ENCODE peak calls at places on chromosomes 6 and 20, in four cellular contexts. One of them, this sample, is unnamed.

GRCh38 chr6:49004806-49005205 is 458.2 kb downstream of the MMUT start:
- DNase-seq in NCI-H1092 treated with DMSO at 0.1 percent for 48 hours: no peak
- DNase-seq in ACHN: no peak
- DNase-seq in stimulated activated CD4-positive, alpha-beta T cell treated with anti-CD3 and anti-CD28 coated beads, Interleukin-15, amount 100 ng/mL, for 1 hour: no peak
- DNase-seq in this sample: no peak

GRCh38 chr20:62739581-62740285 is 31.1 kb downstream of the NTSR1 start:
- DNase-seq in NCI-H1092 treated with DMSO at 0.1 percent for 48 hours: no peak
- DNase-seq in ACHN: no peak
- DNase-seq in stimulated activated CD4-positive, alpha-beta T cell treated with anti-CD3 and anti-CD28 coated beads, Interleukin-15, amount 100 ng/mL, for 1 hour: peak
- DNase-seq in this sample: no peak

GRCh38 chr20:18988701-18989100 is 175.1 kb downstream of the SCP2D1 start:
- DNase-seq in NCI-H1092 treated with DMSO at 0.1 percent for 48 hours: no peak
- DNase-seq in ACHN: no peak
- DNase-seq in stimulated activated CD4-positive, alpha-beta T cell treated with anti-CD3 and anti-CD28 coated beads, Interleukin-15, amount 100 ng/mL, for 1 hour: no peak
- DNase-seq in this sample: no peak

GRCh38 chr20:60937581-60937980 is 314.5 kb upstream of the CDH4 start:
- DNase-seq in NCI-H1092 treated with DMSO at 0.1 percent for 48 hours: no peak
- DNase-seq in ACHN: no peak
- DNase-seq in stimulated activated CD4-positive, alpha-beta T cell treated with anti-CD3 and anti-CD28 coated beads, Interleukin-15, amount 100 ng/mL, for 1 hour: no peak
- DNase-seq in this sample: no peak

GRCh38 chr6:132270745-132271414 is 130.4 kb downstream of the MOXD1 start:
- DNase-seq in NCI-H1092 treated with DMSO at 0.1 percent for 48 hours: peak
- DNase-seq in ACHN: no peak
- DNase-seq in stimulated activated CD4-positive, alpha-beta T cell treated with anti-CD3 and anti-CD28 coated beads, Interleukin-15, amount 100 ng/mL, for 1 hour: no peak
- DNase-seq in this sample: peak

GRCh38 chr20:64044484-64045247 is 4.8 kb downstream of the SOX18 start:
- DNase-seq in NCI-H1092 treated with DMSO at 0.1 percent for 48 hours: no peak
- DNase-seq in ACHN: peak
- DNase-seq in stimulated activated CD4-positive, alpha-beta T cell treated with anti-CD3 and anti-CD28 coated beads, Interleukin-15, amount 100 ng/mL, for 1 hour: no peak
- DNase-seq in this sample: no peak

GRCh38 chr6:161443868-161444267 is 170.0 kb upstream of the AGPAT4 start:
- DNase-seq in NCI-H1092 treated with DMSO at 0.1 percent for 48 hours: no peak
- DNase-seq in ACHN: no peak
- DNase-seq in stimulated activated CD4-positive, alpha-beta T cell treated with anti-CD3 and anti-CD28 coated beads, Interleukin-15, amount 100 ng/mL, for 1 hour: no peak
- DNase-seq in this sample: peak

GRCh38 chr6:16585805-16586204 is 175.5 kb downstream of the ATXN1 start:
- DNase-seq in NCI-H1092 treated with DMSO at 0.1 percent for 48 hours: no peak
- DNase-seq in ACHN: peak
- DNase-seq in stimulated activated CD4-positive, alpha-beta T cell treated with anti-CD3 and anti-CD28 coated beads, Interleukin-15, amount 100 ng/mL, for 1 hour: no peak
- DNase-seq in this sample: no peak

GRCh38 chr20:58690351-58690750 is 2.2 kb upstream of the NPEPL1 start:
- DNase-seq in NCI-H1092 treated with DMSO at 0.1 percent for 48 hours: no peak
- DNase-seq in ACHN: no peak
- DNase-seq in stimulated activated CD4-positive, alpha-beta T cell treated with anti-CD3 and anti-CD28 coated beads, Interleukin-15, amount 100 ng/mL, for 1 hour: no peak
- DNase-seq in this sample: no peak

GRCh38 chr20:11261533-11262000 is 587.8 kb upstream of the JAG1 start:
- DNase-seq in NCI-H1092 treated with DMSO at 0.1 percent for 48 hours: no peak
- DNase-seq in ACHN: peak
- DNase-seq in stimulated activated CD4-positive, alpha-beta T cell treated with anti-CD3 and anti-CD28 coated beads, Interleukin-15, amount 100 ng/mL, for 1 hour: no peak
- DNase-seq in this sample: no peak

GRCh38 chr6:70310063-70310694 is 7.3 kb upstream of the COL9A1 start:
- DNase-seq in NCI-H1092 treated with DMSO at 0.1 percent for 48 hours: no peak
- DNase-seq in ACHN: peak
- DNase-seq in stimulated activated CD4-positive, alpha-beta T cell treated with anti-CD3 and anti-CD28 coated beads, Interleukin-15, amount 100 ng/mL, for 1 hour: no peak
- DNase-seq in this sample: peak

GRCh38 chr20:24639167-24639548 is 169.7 kb downstream of the SYNDIG1 start:
- DNase-seq in NCI-H1092 treated with DMSO at 0.1 percent for 48 hours: no peak
- DNase-seq in ACHN: no peak
- DNase-seq in stimulated activated CD4-positive, alpha-beta T cell treated with anti-CD3 and anti-CD28 coated beads, Interleukin-15, amount 100 ng/mL, for 1 hour: no peak
- DNase-seq in this sample: no peak

GRCh38 chr20:7285918-7286556 is 518.6 kb downstream of the BMP2 start:
- DNase-seq in NCI-H1092 treated with DMSO at 0.1 percent for 48 hours: peak
- DNase-seq in ACHN: peak
- DNase-seq in stimulated activated CD4-positive, alpha-beta T cell treated with anti-CD3 and anti-CD28 coated beads, Interleukin-15, amount 100 ng/mL, for 1 hour: no peak
- DNase-seq in this sample: peak

GRCh38 chr20:23515250-23515939 is 24.5 kb downstream of the CST8 start:
- DNase-seq in NCI-H1092 treated with DMSO at 0.1 percent for 48 hours: no peak
- DNase-seq in ACHN: no peak
- DNase-seq in stimulated activated CD4-positive, alpha-beta T cell treated with anti-CD3 and anti-CD28 coated beads, Interleukin-15, amount 100 ng/mL, for 1 hour: no peak
- DNase-seq in this sample: no peak

GRCh38 chr20:18683839-18684238 is 96.0 kb downstream of the DTD1 start:
- DNase-seq in NCI-H1092 treated with DMSO at 0.1 percent for 48 hours: no peak
- DNase-seq in ACHN: no peak
- DNase-seq in stimulated activated CD4-positive, alpha-beta T cell treated with anti-CD3 and anti-CD28 coated beads, Interleukin-15, amount 100 ng/mL, for 1 hour: no peak
- DNase-seq in this sample: no peak

GRCh38 chr6:20001286-20001685 is 164.1 kb downstream of the ID4 start:
- DNase-seq in NCI-H1092 treated with DMSO at 0.1 percent for 48 hours: no peak
- DNase-seq in ACHN: no peak
- DNase-seq in stimulated activated CD4-positive, alpha-beta T cell treated with anti-CD3 and anti-CD28 coated beads, Interleukin-15, amount 100 ng/mL, for 1 hour: no peak
- DNase-seq in this sample: peak

GRCh38 chr6:54681987-54682386 is 164.6 kb upstream of the FAM83B start:
- DNase-seq in NCI-H1092 treated with DMSO at 0.1 percent for 48 hours: no peak
- DNase-seq in ACHN: no peak
- DNase-seq in stimulated activated CD4-positive, alpha-beta T cell treated with anti-CD3 and anti-CD28 coated beads, Interleukin-15, amount 100 ng/mL, for 1 hour: no peak
- DNase-seq in this sample: no peak

This sample was measured in NCI-H1105 treated with DMSO at 0.1 percent for 48 hours.